ENCODE peak calls at places on chromosomes 13 and 19, in six cellular contexts. Q is cardiac fibroblast, W is SW 1271, J is GM19239, K is omental fat pad, L is NCI-H146. T is an unnamed sample.

GRCh38 chr13:33742321-33742720 is 75.6 kb upstream of the RFC3 start:
- DNase-seq in L (no peak), W (no peak), J (no peak), Q (no peak), K (no peak), T (no peak)

GRCh38 chr13:107284168-107284567 is 716.2 kb upstream of the ARGLU1 start:
- DNase-seq in Q (peak; percentile 14), L (no peak), W (no peak), J (no peak), K (no peak), T (no peak)

GRCh38 chr13:41458939-41459753 is 1.8 kb downstream of the RGCC start:
- DNase-seq in J (no peak), L (peak; percentile 10), K (no peak), Q (peak; percentile 81), W (peak; percentile 3), T (peak; percentile 37)

GRCh38 chr19:55703790-55704215 is 28.8 kb downstream of the EPN1 start:
- DNase-seq in J (no peak), Q (peak; percentile 38), W (no peak), L (no peak), K (no peak), T (no peak)

GRCh38 chr19:44539236-44539819 is 9.9 kb upstream of the CEACAM20 start:
- DNase-seq in Q (peak; percentile 57), L (no peak), K (no peak), W (no peak), J (no peak), T (no peak)

GRCh38 chr13:19984430-19985218 is 26.1 kb downstream of the ZMYM2 start:
- DNase-seq in Q (peak; percentile 68), L (no peak), W (no peak), J (no peak), K (no peak), T (peak; percentile 41)

GRCh38 chr13:99269627-99270252 is 11.6 kb upstream of the GPR18 start:
- DNase-seq in Q (peak; percentile 79), K (no peak), L (peak; percentile 16), J (no peak), W (no peak), T (peak; percentile 59)

GRCh38 chr13:75533866-75534265 is 3.8 kb downstream of the COMMD6 start:
- DNase-seq in L (no peak), Q (no peak), W (no peak), K (no peak), J (no peak), T (no peak)

GRCh38 chr19:590396-590745 is 690 bp downstream of the HCN2 start:
- DNase-seq in Q (peak; percentile 36), K (no peak), W (no peak), J (no peak), L (peak; percentile 32), T (peak; percentile 56)

GRCh38 chr13:59442946-59443345 is 720.8 kb downstream of the DIAPH3 start:
- DNase-seq in W (no peak), K (no peak), L (no peak), J (no peak), Q (peak; percentile 32), T (no peak)